ENCODE peak calls at places on chromosomes 3 and 15, in five cellular contexts. One of them, this sample, is unnamed.

GRCh38 chr3:19950316-19950715 is 3.4 kb downstream of the RAB5A start:
- DNase-seq in T47D: no peak
- DNase-seq in mucosa of gallbladder: no peak
- DNase-seq in GM03348: no peak
- DNase-seq in right lobe of liver: no peak
- DNase-seq in this sample: no peak

GRCh38 chr3:158470944-158471638 is 99.9 kb upstream of the MLF1 start:
- DNase-seq in T47D: no peak
- DNase-seq in mucosa of gallbladder: no peak
- DNase-seq in GM03348: no peak
- DNase-seq in right lobe of liver: no peak
- DNase-seq in this sample: no peak

GRCh38 chr3:58998476-58999117 is 51.2 kb downstream of the CFAP20DC start:
- DNase-seq in T47D: no peak
- DNase-seq in mucosa of gallbladder: no peak
- DNase-seq in GM03348: peak; percentile 88
- DNase-seq in right lobe of liver: no peak
- DNase-seq in this sample: no peak

GRCh38 chr3:4174760-4175159 is 128.4 kb upstream of the SETMAR start:
- DNase-seq in T47D: no peak
- DNase-seq in mucosa of gallbladder: peak; percentile 44
- DNase-seq in GM03348: no peak
- DNase-seq in right lobe of liver: no peak
- DNase-seq in this sample: no peak

GRCh38 chr15:71962537-71962936 is 152.2 kb downstream of the NR2E3 start:
- DNase-seq in T47D: no peak
- DNase-seq in mucosa of gallbladder: no peak
- DNase-seq in GM03348: no peak
- DNase-seq in right lobe of liver: no peak
- DNase-seq in this sample: no peak

GRCh38 chr3:9229325-9229724 is 20.1 kb downstream of the SRGAP3 start:
- DNase-seq in T47D: no peak
- DNase-seq in mucosa of gallbladder: no peak
- DNase-seq in GM03348: no peak
- DNase-seq in right lobe of liver: no peak
- DNase-seq in this sample: no peak

GRCh38 chr15:66720206-66721010 is 18.4 kb downstream of the SMAD6 start:
- DNase-seq in T47D: no peak
- DNase-seq in mucosa of gallbladder: no peak
- DNase-seq in GM03348: peak; percentile 87
- DNase-seq in right lobe of liver: no peak
- DNase-seq in this sample: peak; percentile 79

GRCh38 chr3:159039286-159039685 is 237.4 kb downstream of the MFSD1 start:
- DNase-seq in T47D: no peak
- DNase-seq in mucosa of gallbladder: no peak
- DNase-seq in GM03348: no peak
- DNase-seq in right lobe of liver: no peak
- DNase-seq in this sample: no peak

GRCh38 chr3:7188551-7188950 is 327.6 kb downstream of the GRM7 start:
- DNase-seq in T47D: no peak
- DNase-seq in mucosa of gallbladder: no peak
- DNase-seq in GM03348: no peak
- DNase-seq in right lobe of liver: no peak
- DNase-seq in this sample: no peak

GRCh38 chr3:51967384-51968174 is at the start of gene PCBP4:
- DNase-seq in T47D: peak; percentile 47
- DNase-seq in mucosa of gallbladder: peak; percentile 50
- DNase-seq in GM03348: peak; percentile 93
- DNase-seq in right lobe of liver: no peak
- DNase-seq in this sample: peak; percentile 74

This sample was measured in lower lobe of right lung.